ENCODE peak calls at places on chromosomes 3 and 15, in eight cellular contexts. J is transverse colon, R is esophagus muscularis mucosa, T is heart left ventricle, P is fibroblast of the aortic adventitia, H is fibroblast of mammary gland, N is upper lobe of right lung, E is HFF-Myc. C is an unnamed sample.

GRCh38 chr15:79769081-79769481 is 127.7 kb downstream of the MTHFS start:
- DNase-seq in T (no peak), P (peak), H (peak), E (no peak), R (no peak), J (no peak), N (no peak), C (no peak)

GRCh38 chr3:58038675-58039302 is 30.6 kb downstream of the FLNB start:
- DNase-seq in J (no peak), E (no peak), T (no peak), N (no peak), P (no peak), H (no peak), R (no peak), C (no peak)

GRCh38 chr15:75809986-75810750 is 33.1 kb upstream of the UBE2Q2 start:
- DNase-seq in R (no peak), P (peak), J (peak), T (no peak), N (no peak), H (peak), E (no peak), C (no peak)

GRCh38 chr15:83365370-83365938 is 81.0 kb upstream of the BNC1 start:
- DNase-seq in N (peak), T (peak), J (peak), R (no peak), E (peak), P (peak), H (peak), C (no peak)

GRCh38 chr15:80246425-80246894 is 5.6 kb downstream of the CTXND1 start:
- DNase-seq in T (no peak), J (no peak), N (no peak), P (no peak), E (no peak), H (no peak), R (no peak), C (no peak)

GRCh38 chr3:151837057-151837456 is 23.1 kb downstream of the AADAC start:
- DNase-seq in T (no peak), H (peak), J (no peak), R (no peak), N (no peak), P (peak), E (peak), C (no peak)

GRCh38 chr3:47425959-47426358 is 45.1 kb downstream of the PTPN23 start:
- DNase-seq in E (no peak), H (no peak), N (no peak), T (no peak), J (no peak), P (no peak), R (no peak), C (no peak)

GRCh38 chr15:92162657-92163056 is 231.0 kb upstream of the ST8SIA2 start:
- DNase-seq in E (no peak), P (no peak), T (no peak), N (no peak), H (no peak), J (no peak), R (no peak), C (no peak)

GRCh38 chr3:136149569-136150136 is 46.5 kb downstream of the MSL2 start:
- DNase-seq in E (peak), T (no peak), P (peak), H (peak), N (no peak), R (no peak), J (no peak), C (no peak)

GRCh38 chr3:135106445-135106844 is 311.4 kb downstream of the EPHB1 start:
- DNase-seq in J (peak), H (peak), T (no peak), E (peak), P (peak), R (no peak), N (no peak), C (no peak)

GRCh38 chr15:51267047-51267713 is 71.2 kb downstream of the CYP19A1 start:
- DNase-seq in N (no peak), J (no peak), P (no peak), T (no peak), R (no peak), H (no peak), E (no peak), C (no peak)

GRCh38 chr15:95368211-95368610 is 962.3 kb upstream of the NR2F2 start:
- DNase-seq in R (no peak), T (no peak), P (no peak), J (no peak), E (no peak), H (no peak), N (no peak), C (no peak)

GRCh38 chr15:37079726-37080125 is 20.6 kb downstream of the MEIS2 start:
- DNase-seq in N (no peak), H (peak), E (no peak), P (peak), T (peak), J (no peak), R (no peak), C (no peak)

GRCh38 chr3:78660958-78661357 is 1106.8 kb downstream of the ROBO1 start:
- DNase-seq in H (peak), J (no peak), E (no peak), T (no peak), N (no peak), R (no peak), P (peak), C (no peak)

GRCh38 chr15:34652726-34653033 is 69.2 kb upstream of the GOLGA8B start:
- DNase-seq in P (no peak), H (no peak), T (no peak), R (no peak), J (no peak), E (no peak), N (no peak), C (no peak)

GRCh38 chr3:24972491-24972890 is 455.6 kb upstream of the RARB start:
- DNase-seq in P (no peak), J (no peak), N (no peak), H (no peak), T (no peak), E (no peak), R (no peak), C (no peak)

GRCh38 chr3:178625053-178625600 is 88.9 kb downstream of the KCNMB2 start:
- DNase-seq in E (no peak), N (no peak), R (no peak), T (no peak), P (no peak), H (no peak), J (no peak), C (no peak)

GRCh38 chr3:31958721-31959152 is 22.3 kb downstream of the OSBPL10 start:
- DNase-seq in T (peak), H (no peak), J (no peak), P (no peak), E (no peak), N (no peak), R (peak), C (no peak)

GRCh38 chr15:78325092-78325843 is 14.9 kb upstream of the CRABP1 start:
- DNase-seq in P (no peak), N (no peak), T (peak), H (no peak), E (no peak), R (no peak), J (no peak), C (peak)

GRCh38 chr3:13160619-13161018 is 87.4 kb upstream of the IQSEC1 start:
- DNase-seq in N (peak), P (no peak), R (no peak), H (no peak), T (no peak), J (no peak), E (no peak), C (no peak)

GRCh38 chr15:67884514-67885225 is 44.8 kb upstream of the RNU6-1 start:
- DNase-seq in E (peak), N (peak), P (peak), R (peak), H (peak), J (peak), T (peak), C (peak)

GRCh38 chr15:68775671-68776476 is 44.8 kb downstream of the ANP32A start:
- DNase-seq in E (no peak), R (no peak), P (peak), H (peak), J (peak), T (peak), N (no peak), C (no peak)

GRCh38 chr15:68484696-68485400 is 52.9 kb upstream of the ITGA11 start:
- DNase-seq in J (no peak), R (no peak), H (peak), P (peak), N (no peak), E (no peak), T (no peak), C (no peak)

GRCh38 chr15:99545605-99546004 is 20.2 kb upstream of the MEF2A start:
- DNase-seq in T (no peak), E (no peak), R (no peak), N (no peak), J (no peak), H (no peak), P (peak), C (no peak)

GRCh38 chr3:143991713-143992112 is 20.1 kb downstream of the DIPK2A start:
- DNase-seq in R (no peak), E (no peak), T (no peak), H (no peak), N (no peak), J (no peak), P (no peak), C (no peak)

GRCh38 chr3:168933614-168934013 is 729.9 kb downstream of the MECOM start:
- DNase-seq in J (no peak), R (no peak), E (no peak), H (peak), N (no peak), P (peak), T (no peak), C (no peak)

GRCh38 chr3:142934897-142935269 is 28.6 kb downstream of the PAQR9 start:
- DNase-seq in J (no peak), R (peak), H (no peak), N (no peak), E (no peak), T (no peak), P (no peak), C (no peak)

GRCh38 chr3:23696842-23697241 is 108.9 kb upstream of the UBE2E1 start:
- DNase-seq in J (peak), P (peak), H (peak), N (no peak), T (no peak), E (no peak), R (no peak), C (no peak)

GRCh38 chr3:78589242-78589641 is 1178.6 kb downstream of the ROBO1 start:
- DNase-seq in R (no peak), N (no peak), H (no peak), P (no peak), J (no peak), T (no peak), E (no peak), C (no peak)

GRCh38 chr3:175585898-175586297 is 726.8 kb downstream of the NAALADL2 start:
- DNase-seq in P (peak), T (no peak), E (peak), N (no peak), J (no peak), H (peak), R (no peak), C (no peak)

GRCh38 chr3:120090422-120090821 is 3.8 kb downstream of the GSK3B start:
- DNase-seq in J (no peak), E (no peak), H (no peak), N (no peak), P (no peak), T (no peak), R (no peak), C (no peak)
- TF ChIP-seq CTCF in J (no peak), E (no peak), H (no peak), N (no peak), P (no peak), T (no peak), R (no peak), C (no peak)

DNA sequence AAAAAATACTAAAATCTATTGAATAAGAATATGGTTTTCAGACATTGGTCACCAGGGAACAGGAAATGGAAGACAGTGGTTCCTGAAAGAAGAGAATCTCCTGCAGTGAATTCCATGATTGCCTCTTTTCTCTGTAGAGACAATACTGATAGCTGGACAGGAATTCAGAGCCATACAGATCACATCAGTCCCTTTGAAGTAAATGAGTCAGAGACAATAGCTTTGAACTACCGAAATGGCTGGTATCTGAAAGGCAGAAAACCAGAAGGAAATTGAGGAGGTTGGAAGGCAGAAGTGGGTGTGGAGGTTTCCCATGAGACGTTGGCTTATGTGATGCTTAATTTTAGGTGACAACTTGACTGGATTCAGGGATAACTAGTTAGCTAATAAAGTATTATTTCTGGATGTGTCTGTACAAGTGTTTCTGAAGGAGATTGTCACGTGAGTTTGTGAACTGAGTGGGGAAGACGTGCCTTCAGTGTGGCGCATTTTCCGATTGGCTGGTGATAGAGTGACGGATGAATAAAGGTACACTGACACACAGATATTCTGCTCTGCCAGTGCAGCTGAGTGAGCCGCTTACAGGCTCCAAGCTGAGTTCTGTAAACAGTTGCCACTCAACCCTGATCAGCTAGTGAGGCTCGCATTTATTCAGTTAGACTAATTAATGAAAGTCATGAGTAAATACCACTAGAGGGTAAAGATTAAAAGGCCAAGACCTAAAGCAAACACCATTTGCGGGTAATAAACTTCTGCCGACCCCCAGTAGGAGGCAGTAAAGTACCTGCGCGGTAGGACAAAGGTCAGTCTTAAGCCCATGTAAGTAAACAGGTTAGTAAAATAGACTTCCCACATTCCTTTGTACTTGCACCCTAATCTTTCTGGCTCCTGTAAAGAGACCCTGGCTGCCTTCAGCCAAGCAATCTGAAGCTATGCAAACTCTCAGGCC is 1298.6 kb downstream of the SI start:
- DNase-seq in T (no peak), P (no peak), H (no peak), R (no peak), J (no peak), E (no peak), N (no peak), C (no peak)
- TF ChIP-seq CTCF in T (no peak), P (no peak), H (no peak), R (no peak), J (no peak), E (no peak), N (no peak), C (no peak)

GRCh38 chr3:109188726-109189125 is 52.2 kb downstream of the C3orf85 start:
- DNase-seq in N (no peak), H (no peak), T (no peak), P (no peak), E (no peak), J (no peak), R (no peak), C (no peak)
- TF ChIP-seq CTCF in N (no peak), H (no peak), T (no peak), P (no peak), E (no peak), J (no peak), R (no peak), C (no peak)

DNA sequence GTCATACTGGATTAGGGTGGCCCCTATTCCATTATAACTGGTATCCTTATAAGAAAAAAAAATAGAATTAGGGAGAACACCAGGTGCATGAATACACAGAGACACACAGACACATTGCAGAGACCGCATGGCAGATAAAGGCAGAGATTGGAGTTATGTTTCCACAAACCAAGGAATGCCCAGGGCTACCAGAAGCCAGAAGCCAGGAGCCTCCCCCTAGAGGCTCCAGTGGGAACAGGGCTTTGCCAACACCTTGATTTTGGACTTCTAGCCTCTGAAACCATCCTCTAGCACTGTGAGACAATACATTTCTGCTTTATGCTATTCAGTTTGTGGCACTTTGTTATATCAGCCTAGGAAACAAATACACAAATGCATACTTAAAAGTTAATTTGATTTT is 10.4 kb downstream of the GOLM2 start:
- DNase-seq in R (no peak), H (peak), P (no peak), N (no peak), E (no peak), J (no peak), T (no peak), C (no peak)
- TF ChIP-seq CTCF in R (no peak), H (peak), P (peak), N (no peak), E (peak), J (peak), T (no peak), C (peak)